ENCODE peak calls at places on chromosomes 5 and 9, in eight cellular contexts. One of them, this sample, is unnamed.

GRCh38 chr9:34185778-34186551 is 7.1 kb downstream of the UBAP1 start:
- DNase-seq in stimulated activated CD4-positive, alpha-beta T cell treated with anti-CD3 and anti-CD28 coated beads, Interleukin-15, amount 100 ng/mL, for 24 hours: no peak
- DNase-seq in GM23248: peak; percentile 96
- DNase-seq in T-helper 2 cell: peak; percentile 77
- DNase-seq in progenitor cell of endocrine pancreas: no peak
- DNase-seq in ELR: peak; percentile 83
- DNase-seq in HFFc6: peak; percentile 87
- DNase-seq in T-cell: no peak
- DNase-seq in this sample: no peak

GRCh38 chr9:106038266-106039001 is 344.1 kb downstream of the TMEM38B start:
- DNase-seq in progenitor cell of endocrine pancreas: no peak
- DNase-seq in HFFc6: no peak
- DNase-seq in T-helper 2 cell: no peak
- DNase-seq in T-cell: no peak
- DNase-seq in ELR: no peak
- DNase-seq in GM23248: no peak
- DNase-seq in stimulated activated CD4-positive, alpha-beta T cell treated with anti-CD3 and anti-CD28 coated beads, Interleukin-15, amount 100 ng/mL, for 24 hours: no peak
- DNase-seq in this sample: no peak

GRCh38 chr5:1474875-1475543 is 29.8 kb upstream of the SLC6A3 start:
- DNase-seq in ELR: no peak
- DNase-seq in GM23248: no peak
- DNase-seq in HFFc6: no peak
- DNase-seq in progenitor cell of endocrine pancreas: no peak
- DNase-seq in stimulated activated CD4-positive, alpha-beta T cell treated with anti-CD3 and anti-CD28 coated beads, Interleukin-15, amount 100 ng/mL, for 24 hours: no peak
- DNase-seq in T-cell: no peak
- DNase-seq in T-helper 2 cell: no peak
- DNase-seq in this sample: no peak

GRCh38 chr5:172830876-172831662 is 3.0 kb upstream of the ERGIC1 start:
- DNase-seq in stimulated activated CD4-positive, alpha-beta T cell treated with anti-CD3 and anti-CD28 coated beads, Interleukin-15, amount 100 ng/mL, for 24 hours: no peak
- DNase-seq in T-helper 2 cell: peak; percentile 19
- DNase-seq in HFFc6: peak; percentile 69
- DNase-seq in GM23248: peak; percentile 96
- DNase-seq in ELR: peak; percentile 95
- DNase-seq in progenitor cell of endocrine pancreas: no peak
- DNase-seq in T-cell: no peak
- DNase-seq in this sample: no peak

GRCh38 chr9:129697111-129697955 is 31.9 kb downstream of the PRRX2 start:
- DNase-seq in ELR: peak; percentile 81
- DNase-seq in progenitor cell of endocrine pancreas: no peak
- DNase-seq in stimulated activated CD4-positive, alpha-beta T cell treated with anti-CD3 and anti-CD28 coated beads, Interleukin-15, amount 100 ng/mL, for 24 hours: peak; percentile 72
- DNase-seq in T-helper 2 cell: peak; percentile 42
- DNase-seq in GM23248: peak; percentile 97
- DNase-seq in HFFc6: peak; percentile 80
- DNase-seq in T-cell: no peak
- DNase-seq in this sample: no peak

GRCh38 chr9:99030082-99030481 is 74.8 kb upstream of the TGFBR1 start:
- DNase-seq in GM23248: peak; percentile 93
- DNase-seq in T-helper 2 cell: no peak
- DNase-seq in T-cell: no peak
- DNase-seq in ELR: peak; percentile 54
- DNase-seq in progenitor cell of endocrine pancreas: no peak
- DNase-seq in HFFc6: peak; percentile 91
- DNase-seq in stimulated activated CD4-positive, alpha-beta T cell treated with anti-CD3 and anti-CD28 coated beads, Interleukin-15, amount 100 ng/mL, for 24 hours: no peak
- DNase-seq in this sample: no peak

GRCh38 chr5:98827161-98827560 is 53.7 kb downstream of the RGMB start:
- DNase-seq in progenitor cell of endocrine pancreas: no peak
- DNase-seq in HFFc6: peak; percentile 32
- DNase-seq in ELR: peak; percentile 68
- DNase-seq in GM23248: peak; percentile 65
- DNase-seq in T-cell: no peak
- DNase-seq in stimulated activated CD4-positive, alpha-beta T cell treated with anti-CD3 and anti-CD28 coated beads, Interleukin-15, amount 100 ng/mL, for 24 hours: no peak
- DNase-seq in T-helper 2 cell: peak; percentile 15
- DNase-seq in this sample: no peak

GRCh38 chr9:16869140-16869903 is 1.1 kb downstream of the BNC2 start:
- DNase-seq in progenitor cell of endocrine pancreas: no peak
- DNase-seq in GM23248: no peak
- DNase-seq in HFFc6: no peak
- DNase-seq in T-helper 2 cell: no peak
- DNase-seq in ELR: peak; percentile 47
- DNase-seq in T-cell: no peak
- DNase-seq in stimulated activated CD4-positive, alpha-beta T cell treated with anti-CD3 and anti-CD28 coated beads, Interleukin-15, amount 100 ng/mL, for 24 hours: no peak
- DNase-seq in this sample: no peak

GRCh38 chr9:137272241-137273094 is 5.1 kb upstream of the TOR4A start:
- DNase-seq in progenitor cell of endocrine pancreas: no peak
- DNase-seq in ELR: no peak
- DNase-seq in T-cell: no peak
- DNase-seq in stimulated activated CD4-positive, alpha-beta T cell treated with anti-CD3 and anti-CD28 coated beads, Interleukin-15, amount 100 ng/mL, for 24 hours: no peak
- DNase-seq in T-helper 2 cell: no peak
- DNase-seq in HFFc6: no peak
- DNase-seq in GM23248: no peak
- DNase-seq in this sample: no peak

GRCh38 chr9:89635007-89635742 is 30.4 kb downstream of the GADD45G start:
- DNase-seq in ELR: peak; percentile 1
- DNase-seq in progenitor cell of endocrine pancreas: no peak
- DNase-seq in stimulated activated CD4-positive, alpha-beta T cell treated with anti-CD3 and anti-CD28 coated beads, Interleukin-15, amount 100 ng/mL, for 24 hours: no peak
- DNase-seq in T-helper 2 cell: no peak
- DNase-seq in HFFc6: no peak
- DNase-seq in GM23248: peak; percentile 90
- DNase-seq in T-cell: no peak
- DNase-seq in this sample: no peak

GRCh38 chr9:37732086-37732744 is 21.4 kb upstream of the TRMT10B start:
- DNase-seq in stimulated activated CD4-positive, alpha-beta T cell treated with anti-CD3 and anti-CD28 coated beads, Interleukin-15, amount 100 ng/mL, for 24 hours: no peak
- DNase-seq in T-helper 2 cell: no peak
- DNase-seq in T-cell: no peak
- DNase-seq in progenitor cell of endocrine pancreas: no peak
- DNase-seq in ELR: no peak
- DNase-seq in HFFc6: no peak
- DNase-seq in GM23248: no peak
- DNase-seq in this sample: no peak

GRCh38 chr9:115640887-115641286 is 512.7 kb upstream of the PAPPA start:
- DNase-seq in T-cell: no peak
- DNase-seq in HFFc6: peak; percentile 89
- DNase-seq in ELR: peak; percentile 94
- DNase-seq in progenitor cell of endocrine pancreas: no peak
- DNase-seq in stimulated activated CD4-positive, alpha-beta T cell treated with anti-CD3 and anti-CD28 coated beads, Interleukin-15, amount 100 ng/mL, for 24 hours: no peak
- DNase-seq in T-helper 2 cell: no peak
- DNase-seq in GM23248: peak; percentile 83
- DNase-seq in this sample: no peak

GRCh38 chr9:129262261-129262660 is 84.2 kb upstream of the IER5L start:
- DNase-seq in GM23248: no peak
- DNase-seq in stimulated activated CD4-positive, alpha-beta T cell treated with anti-CD3 and anti-CD28 coated beads, Interleukin-15, amount 100 ng/mL, for 24 hours: no peak
- DNase-seq in HFFc6: no peak
- DNase-seq in T-helper 2 cell: no peak
- DNase-seq in ELR: no peak
- DNase-seq in T-cell: no peak
- DNase-seq in progenitor cell of endocrine pancreas: no peak
- DNase-seq in this sample: no peak

GRCh38 chr5:32315221-32316014 is 2.7 kb upstream of the MTMR12 start:
- DNase-seq in GM23248: no peak
- DNase-seq in T-helper 2 cell: no peak
- DNase-seq in T-cell: no peak
- DNase-seq in stimulated activated CD4-positive, alpha-beta T cell treated with anti-CD3 and anti-CD28 coated beads, Interleukin-15, amount 100 ng/mL, for 24 hours: no peak
- DNase-seq in ELR: no peak
- DNase-seq in HFFc6: no peak
- DNase-seq in progenitor cell of endocrine pancreas: no peak
- DNase-seq in this sample: no peak

GRCh38 chr5:32852535-32852934 is 141.4 kb downstream of the NPR3 start:
- DNase-seq in GM23248: peak; percentile 29
- DNase-seq in T-helper 2 cell: no peak
- DNase-seq in HFFc6: peak; percentile 10
- DNase-seq in stimulated activated CD4-positive, alpha-beta T cell treated with anti-CD3 and anti-CD28 coated beads, Interleukin-15, amount 100 ng/mL, for 24 hours: no peak
- DNase-seq in ELR: peak; percentile 56
- DNase-seq in T-cell: no peak
- DNase-seq in progenitor cell of endocrine pancreas: no peak
- DNase-seq in this sample: no peak

GRCh38 chr5:158991391-158991790 is 108.3 kb downstream of the EBF1 start:
- DNase-seq in progenitor cell of endocrine pancreas: no peak
- DNase-seq in stimulated activated CD4-positive, alpha-beta T cell treated with anti-CD3 and anti-CD28 coated beads, Interleukin-15, amount 100 ng/mL, for 24 hours: no peak
- DNase-seq in HFFc6: no peak
- DNase-seq in T-cell: no peak
- DNase-seq in ELR: no peak
- DNase-seq in GM23248: peak; percentile 65
- DNase-seq in T-helper 2 cell: no peak
- DNase-seq in this sample: no peak